ENCODE peak calls at places on chromosome 21, in seven cellular contexts. P is right cardiac atrium, T is left lung, K is Right ventricle myocardium superior, D is left cardiac atrium, J is mesenchymal stem cell, R is choroid plexus epithelial cell. I is an unnamed sample.

GRCh38 chr21:31557421-31557955 is 102.0 kb upstream of the SOD1 start:
- DNase-seq in P (peak; percentile 55), T (no peak), K (no peak), D (no peak), J (no peak), R (no peak), I (no peak)

GRCh38 chr21:42677339-42678117 is 24.1 kb downstream of the PDE9A start:
- DNase-seq in P (no peak), T (peak; percentile 21), K (no peak), D (no peak), J (peak; percentile 77), R (peak; percentile 93), I (peak; percentile 60)

GRCh38 chr21:16377857-16378256 is 648.1 kb downstream of the USP25 start:
- DNase-seq in P (no peak), T (no peak), K (no peak), D (no peak), J (peak; percentile 13), R (no peak), I (no peak)

GRCh38 chr21:34621434-34622000 is 6.6 kb upstream of the RCAN1 start:
- DNase-seq in P (no peak), T (no peak), K (no peak), D (no peak), J (no peak), R (no peak), I (no peak)

GRCh38 chr21:26164311-26164710 is 6.3 kb downstream of the APP start:
- DNase-seq in P (no peak), T (no peak), K (no peak), D (no peak), J (no peak), R (no peak), I (no peak)

GRCh38 chr21:33645730-33646129 is 3.4 kb downstream of the ITSN1 start:
- DNase-seq in P (no peak), T (no peak), K (no peak), D (no peak), J (no peak), R (no peak), I (no peak)

GRCh38 chr21:15706686-15707085 is 23.1 kb upstream of the USP25 start:
- DNase-seq in P (peak; percentile 40), T (no peak), K (no peak), D (peak; percentile 19), J (peak; percentile 79), R (peak; percentile 95), I (peak; percentile 97)

GRCh38 chr21:45747802-45748445 is 104.4 kb downstream of the PCBP3 start:
- DNase-seq in P (no peak), T (no peak), K (no peak), D (peak; percentile 44), J (peak; percentile 36), R (no peak), I (peak; percentile 51)

GRCh38 chr21:37758997-37759396 is 157.3 kb downstream of the KCNJ6 start:
- DNase-seq in P (no peak), T (peak; percentile 78), K (no peak), D (no peak), J (peak; percentile 65), R (peak; percentile 77), I (peak; percentile 62)

GRCh38 chr21:35904995-35905972 is 155.0 kb downstream of the SETD4 start:
- DNase-seq in P (peak; percentile 85), T (no peak), K (peak; percentile 50), D (peak; percentile 51), J (no peak), R (no peak), I (no peak)

GRCh38 chr21:45241357-45241756 is 46.3 kb downstream of the POFUT2 start:
- DNase-seq in P (no peak), T (no peak), K (no peak), D (no peak), J (no peak), R (no peak), I (no peak)

GRCh38 chr21:41589620-41590175 is 81.7 kb upstream of the TMPRSS2 start:
- DNase-seq in P (no peak), T (no peak), K (no peak), D (no peak), J (no peak), R (no peak), I (no peak)

GRCh38 chr21:17512245-17513213 is at the start of gene CXADR:
- DNase-seq in P (peak; percentile 88), T (peak; percentile 94), K (peak; percentile 83), D (peak; percentile 74), J (peak; percentile 33), R (peak; percentile 69), I (no peak)

GRCh38 chr21:33971492-33972013 is 55.9 kb upstream of the ATP5PO start:
- DNase-seq in P (no peak), T (no peak), K (no peak), D (no peak), J (peak; percentile 91), R (peak; percentile 61), I (peak; percentile 22)

I was measured in IMR-90.